ENCODE peak calls at places on chromosomes 16 and 17, in five cellular contexts. One of them, this sample, is unnamed.
A peak's percentile ranks its signal among the peaks of the same experiment; 100 is the strongest.

GRCh38 chr17:41026668-41027471 is at the start of gene KRTAP1-5:
- DNase-seq in OCI-LY7: no peak
- DNase-seq in keratinocyte: no peak
- DNase-seq in hepatocyte: no peak
- DNase-seq in neural progenitor cell: no peak
- DNase-seq in this sample: no peak

GRCh38 chr17:44108440-44109311 is 14.8 kb downstream of the HDAC5 start:
- DNase-seq in OCI-LY7: no peak
- DNase-seq in keratinocyte: no peak
- DNase-seq in hepatocyte: peak; percentile 91
- DNase-seq in neural progenitor cell: no peak
- DNase-seq in this sample: no peak

GRCh38 chr16:85755929-85756768 is 5.3 kb upstream of the C16orf74 start:
- DNase-seq in OCI-LY7: peak; percentile 83
- DNase-seq in keratinocyte: no peak
- DNase-seq in hepatocyte: no peak
- DNase-seq in neural progenitor cell: no peak
- DNase-seq in this sample: no peak

GRCh38 chr17:64406321-64407200 is 15.9 kb upstream of the PECAM1 start:
- DNase-seq in OCI-LY7: peak; percentile 88
- DNase-seq in keratinocyte: no peak
- DNase-seq in hepatocyte: no peak
- DNase-seq in neural progenitor cell: peak; percentile 33
- DNase-seq in this sample: peak; percentile 15

GRCh38 chr17:80790021-80790765 is 201.4 kb upstream of the CHMP6 start:
- DNase-seq in OCI-LY7: peak; percentile 78
- DNase-seq in keratinocyte: no peak
- DNase-seq in hepatocyte: no peak
- DNase-seq in neural progenitor cell: no peak
- DNase-seq in this sample: no peak

GRCh38 chr17:5514976-5515375 is 28.6 kb downstream of the MIS12 start:
- DNase-seq in OCI-LY7: no peak
- DNase-seq in keratinocyte: no peak
- DNase-seq in hepatocyte: no peak
- DNase-seq in neural progenitor cell: no peak
- DNase-seq in this sample: no peak

GRCh38 chr17:37700881-37701280 is 44.0 kb downstream of the HNF1B start:
- DNase-seq in OCI-LY7: no peak
- DNase-seq in keratinocyte: no peak
- DNase-seq in hepatocyte: no peak
- DNase-seq in neural progenitor cell: no peak
- DNase-seq in this sample: no peak

GRCh38 chr17:37710344-37710886 is 34.4 kb downstream of the HNF1B start:
- DNase-seq in OCI-LY7: peak; percentile 25
- DNase-seq in keratinocyte: no peak
- DNase-seq in hepatocyte: peak; percentile 96
- DNase-seq in neural progenitor cell: peak; percentile 94
- DNase-seq in this sample: no peak

GRCh38 chr16:57824880-57825279 is 22.6 kb upstream of the KIFC3 start:
- DNase-seq in OCI-LY7: no peak
- DNase-seq in keratinocyte: no peak
- DNase-seq in hepatocyte: peak; percentile 70
- DNase-seq in neural progenitor cell: no peak
- DNase-seq in this sample: no peak

GRCh38 chr16:87740909-87741424 is 24.8 kb downstream of the KLHDC4 start:
- DNase-seq in OCI-LY7: no peak
- DNase-seq in keratinocyte: no peak
- DNase-seq in hepatocyte: no peak
- DNase-seq in neural progenitor cell: no peak
- DNase-seq in this sample: no peak

GRCh38 chr16:66382171-66382965 is 15.9 kb downstream of the CDH5 start:
- DNase-seq in OCI-LY7: no peak
- DNase-seq in keratinocyte: no peak
- DNase-seq in hepatocyte: no peak
- DNase-seq in neural progenitor cell: no peak
- DNase-seq in this sample: no peak

GRCh38 chr16:68155425-68155824 is 70.3 kb downstream of the NFATC3 start:
- DNase-seq in OCI-LY7: no peak
- DNase-seq in keratinocyte: no peak
- DNase-seq in hepatocyte: peak; percentile 10
- DNase-seq in neural progenitor cell: no peak
- DNase-seq in this sample: no peak

GRCh38 chr17:20983359-20983637 is 59.5 kb downstream of the USP22 start:
- DNase-seq in OCI-LY7: no peak
- DNase-seq in keratinocyte: no peak
- DNase-seq in hepatocyte: no peak
- DNase-seq in neural progenitor cell: no peak
- DNase-seq in this sample: peak; percentile 26

GRCh38 chr16:89586853-89587252 is 11.3 kb downstream of the CPNE7 start:
- DNase-seq in OCI-LY7: no peak
- DNase-seq in keratinocyte: no peak
- DNase-seq in hepatocyte: no peak
- DNase-seq in neural progenitor cell: no peak
- DNase-seq in this sample: no peak

GRCh38 chr16:15460601-15461000 is 26.2 kb downstream of the BMERB1 start:
- DNase-seq in OCI-LY7: no peak
- DNase-seq in keratinocyte: no peak
- DNase-seq in hepatocyte: no peak
- DNase-seq in neural progenitor cell: no peak
- DNase-seq in this sample: no peak
- H4K20me1 ChIP-seq in OCI-LY7: no peaks in the 10 kb centered on the region
- H4K20me1 ChIP-seq in keratinocyte: no peaks in the 10 kb centered on the region
- H4K20me1 ChIP-seq in hepatocyte: no peaks in the 10 kb centered on the region
- H4K20me1 ChIP-seq in neural progenitor cell: peaks cover 7% of the 10 kb centered on the region
- H4K20me1 ChIP-seq in this sample: no peaks in the 10 kb centered on the region

GRCh38 chr16:23131036-23131435 is 18.2 kb downstream of the USP31 start:
- DNase-seq in OCI-LY7: peak; percentile 39
- DNase-seq in keratinocyte: no peak
- DNase-seq in hepatocyte: no peak
- DNase-seq in neural progenitor cell: no peak
- DNase-seq in this sample: no peak

GRCh38 chr16:23131436-23131835 is 17.8 kb downstream of the USP31 start:
- DNase-seq in OCI-LY7: no peak
- DNase-seq in keratinocyte: no peak
- DNase-seq in hepatocyte: no peak
- DNase-seq in neural progenitor cell: no peak
- DNase-seq in this sample: no peak

GRCh38 chr16:23131841-23132576 is 17.2 kb downstream of the USP31 start:
- DNase-seq in OCI-LY7: peak; percentile 22
- DNase-seq in keratinocyte: no peak
- DNase-seq in hepatocyte: no peak
- DNase-seq in neural progenitor cell: no peak
- DNase-seq in this sample: no peak

GRCh38 chr16:23134274-23134673 is 15.0 kb downstream of the USP31 start:
- DNase-seq in OCI-LY7: no peak
- DNase-seq in keratinocyte: no peak
- DNase-seq in hepatocyte: no peak
- DNase-seq in neural progenitor cell: no peak
- DNase-seq in this sample: no peak

DNA sequence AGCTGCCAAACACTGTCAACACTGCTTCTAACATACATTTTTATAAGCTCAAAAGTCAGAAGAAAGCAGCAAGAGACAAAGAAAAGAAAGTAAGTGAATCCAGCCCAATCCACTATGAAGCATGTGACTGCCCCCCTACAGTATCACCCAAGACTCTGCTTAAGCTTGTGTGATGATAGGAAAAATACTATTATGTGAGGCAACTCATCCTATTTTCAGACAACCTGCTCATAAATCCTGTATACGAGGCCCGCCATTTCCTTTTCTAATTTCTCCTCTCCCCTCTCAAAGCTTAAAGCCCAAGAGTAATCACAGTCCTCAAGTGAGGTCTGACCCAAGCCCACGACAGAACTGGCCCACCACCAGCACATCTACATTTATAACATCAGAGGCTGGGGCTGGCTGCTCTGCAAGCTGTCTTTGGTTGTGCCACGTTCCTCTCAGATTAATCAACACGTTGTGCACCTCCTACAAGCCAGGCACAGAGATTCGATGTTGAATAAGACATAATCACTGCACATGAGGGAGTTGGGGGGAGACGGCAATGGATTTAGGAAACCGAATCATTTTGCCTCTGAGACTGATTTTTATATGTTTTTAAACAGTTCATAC is 16.2 kb downstream of the USP31 start:
- DNase-seq in OCI-LY7: no peak
- DNase-seq in keratinocyte: no peak
- DNase-seq in hepatocyte: no peak
- DNase-seq in neural progenitor cell: no peak
- DNase-seq in this sample: no peak
- H3K27ac ChIP-seq in OCI-LY7: no peak overlapping the region
- H3K27ac ChIP-seq in keratinocyte: peak overlapping the region; percentile 66
- H3K27ac ChIP-seq in hepatocyte: peak overlapping the region; percentile 45
- H3K27ac ChIP-seq in neural progenitor cell: no peak overlapping the region
- H3K27ac ChIP-seq in this sample: no peak overlapping the region

GRCh38 chr17:29587591-29587990 is 1.9 kb downstream of the GIT1 start:
- DNase-seq in OCI-LY7: no peak
- DNase-seq in keratinocyte: no peak
- DNase-seq in hepatocyte: no peak
- DNase-seq in neural progenitor cell: peak; percentile 79
- DNase-seq in this sample: no peak

GRCh38 chr17:29588561-29589411 is 662 bp downstream of the GIT1 start:
- DNase-seq in OCI-LY7: peak; percentile 61
- DNase-seq in keratinocyte: no peak
- DNase-seq in hepatocyte: peak; percentile 67
- DNase-seq in neural progenitor cell: peak; percentile 79
- DNase-seq in this sample: peak; percentile 36

GRCh38 chr17:29585080-29585751 is 4.2 kb downstream of the GIT1 start:
- DNase-seq in OCI-LY7: peak; percentile 51
- DNase-seq in keratinocyte: no peak
- DNase-seq in hepatocyte: no peak
- DNase-seq in neural progenitor cell: no peak
- DNase-seq in this sample: no peak

GRCh38 chr17:29588017-29588557 is 1.4 kb downstream of the GIT1 start:
- DNase-seq in OCI-LY7: peak; percentile 18
- DNase-seq in keratinocyte: no peak
- DNase-seq in hepatocyte: no peak
- DNase-seq in neural progenitor cell: peak; percentile 16
- DNase-seq in this sample: no peak

GRCh38 chr17:29586676-29587469 is 2.6 kb downstream of the GIT1 start:
- DNase-seq in OCI-LY7: no peak
- DNase-seq in keratinocyte: no peak
- DNase-seq in hepatocyte: no peak
- DNase-seq in neural progenitor cell: no peak
- DNase-seq in this sample: no peak
- H4K20me1 ChIP-seq in OCI-LY7: peaks cover 5% of the 10 kb centered on the region
- H4K20me1 ChIP-seq in keratinocyte: peaks cover 28% of the 10 kb centered on the region
- H4K20me1 ChIP-seq in hepatocyte: peaks cover 43% of the 10 kb centered on the region
- H4K20me1 ChIP-seq in neural progenitor cell: peaks cover 64% of the 10 kb centered on the region
- H4K20me1 ChIP-seq in this sample: no peaks in the 10 kb centered on the region

GRCh38 chr16:10822702-10823101 is 4.1 kb upstream of the TVP23A start:
- DNase-seq in OCI-LY7: no peak
- DNase-seq in keratinocyte: no peak
- DNase-seq in hepatocyte: no peak
- DNase-seq in neural progenitor cell: no peak
- DNase-seq in this sample: no peak
- H3K27ac ChIP-seq in OCI-LY7: no peak overlapping the region
- H3K27ac ChIP-seq in keratinocyte: no peak overlapping the region
- H3K27ac ChIP-seq in hepatocyte: no peak overlapping the region
- H3K27ac ChIP-seq in neural progenitor cell: no peak overlapping the region
- H3K27ac ChIP-seq in this sample: no peak overlapping the region

GRCh38 chr16:60645541-60645940 is 1390.7 kb downstream of the CDH8 start:
- DNase-seq in OCI-LY7: no peak
- DNase-seq in keratinocyte: no peak
- DNase-seq in hepatocyte: no peak
- DNase-seq in neural progenitor cell: no peak
- DNase-seq in this sample: no peak

GRCh38 chr16:60640038-60640437 is 1396.2 kb downstream of the CDH8 start:
- DNase-seq in OCI-LY7: no peak
- DNase-seq in keratinocyte: no peak
- DNase-seq in hepatocyte: no peak
- DNase-seq in neural progenitor cell: no peak
- DNase-seq in this sample: no peak

GRCh38 chr16:60646631-60647030 is 1389.6 kb downstream of the CDH8 start:
- DNase-seq in OCI-LY7: no peak
- DNase-seq in keratinocyte: peak; percentile 38
- DNase-seq in hepatocyte: no peak
- DNase-seq in neural progenitor cell: no peak
- DNase-seq in this sample: no peak

GRCh38 chr16:60641067-60641466 is 1395.2 kb downstream of the CDH8 start:
- DNase-seq in OCI-LY7: no peak
- DNase-seq in keratinocyte: no peak
- DNase-seq in hepatocyte: no peak
- DNase-seq in neural progenitor cell: no peak
- DNase-seq in this sample: no peak

GRCh38 chr16:60642956-60643355 is 1393.3 kb downstream of the CDH8 start:
- DNase-seq in OCI-LY7: no peak
- DNase-seq in keratinocyte: peak; percentile 80
- DNase-seq in hepatocyte: no peak
- DNase-seq in neural progenitor cell: no peak
- DNase-seq in this sample: no peak
- H4K20me1 ChIP-seq in OCI-LY7: no peaks in the 10 kb centered on the region
- H4K20me1 ChIP-seq in keratinocyte: no peaks in the 10 kb centered on the region
- H4K20me1 ChIP-seq in hepatocyte: no peaks in the 10 kb centered on the region
- H4K20me1 ChIP-seq in neural progenitor cell: no peaks in the 10 kb centered on the region
- H4K20me1 ChIP-seq in this sample: no peaks in the 10 kb centered on the region

DNA sequence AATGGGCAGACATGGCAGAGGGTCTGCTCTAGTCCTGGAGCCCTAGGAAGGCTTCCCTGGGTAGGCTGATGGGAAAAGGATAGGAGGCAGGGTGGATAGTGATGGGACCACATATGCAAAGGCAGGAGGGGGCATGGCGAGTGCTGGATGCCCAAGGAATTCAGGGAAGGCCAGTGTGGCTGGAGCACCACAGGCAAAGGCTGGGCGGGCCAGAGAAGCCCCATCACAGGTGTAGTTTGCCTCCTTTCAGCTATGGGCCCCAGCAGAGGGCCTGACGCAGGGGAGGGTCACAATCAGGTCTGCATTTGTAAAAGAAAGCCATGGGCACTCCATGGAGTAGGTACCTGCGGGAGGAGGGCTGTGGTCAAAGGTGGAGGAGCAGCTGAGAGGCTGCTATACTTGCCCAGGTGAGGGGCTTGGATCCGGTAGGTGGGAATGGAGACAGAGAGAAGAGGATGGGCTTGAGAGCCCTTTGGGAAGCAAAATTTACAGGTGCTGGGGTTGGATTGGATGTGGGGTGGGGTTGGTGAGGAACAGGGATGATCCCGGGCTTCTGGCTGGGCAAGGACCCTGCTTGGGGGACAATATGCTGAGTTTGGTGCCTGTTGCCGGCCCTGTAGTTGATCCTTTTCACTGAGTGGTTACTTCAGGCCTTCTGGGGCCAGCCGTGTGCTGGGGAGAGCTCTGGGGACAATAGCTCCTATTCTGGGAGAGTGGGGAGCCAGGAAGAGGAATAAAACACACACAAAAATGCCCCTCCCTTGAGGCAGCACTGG is 6.5 kb upstream of the COL1A1 start:
- DNase-seq in OCI-LY7: no peak
- DNase-seq in keratinocyte: no peak
- DNase-seq in hepatocyte: peak; percentile 11
- DNase-seq in neural progenitor cell: no peak
- DNase-seq in this sample: no peak
- H3K27ac ChIP-seq in OCI-LY7: no peak overlapping the region
- H3K27ac ChIP-seq in keratinocyte: no peak overlapping the region
- H3K27ac ChIP-seq in hepatocyte: peak overlapping the region; percentile 94
- H3K27ac ChIP-seq in neural progenitor cell: no peak overlapping the region
- H3K27ac ChIP-seq in this sample: no peak overlapping the region